ENCODE peak calls at places on chromosomes 7 and 10, in nine cellular contexts. H is body of pancreas, Q is ovary, X is brain microvascular endothelial cell, T is Panc1, G is kidney epithelial cell, W is sigmoid colon, L is GM06990, A is colonic mucosa. U is an unnamed sample.

GRCh38 chr10:80204193-80204714 is 1.1 kb downstream of the ANXA11 start:
- DNase-seq in H (peak; percentile 72), Q (no peak), X (no peak), T (no peak), G (no peak), W (no peak), L (no peak), A (peak; percentile 77), U (peak; percentile 66)

GRCh38 chr10:48398261-48398660 is 91.8 kb downstream of the MAPK8 start:
- DNase-seq in H (no peak), Q (no peak), X (no peak), T (no peak), G (no peak), W (no peak), L (no peak), A (no peak), U (no peak)

GRCh38 chr10:55734112-55734511 is 626.9 kb downstream of the ZWINT start:
- DNase-seq in H (no peak), Q (no peak), X (no peak), T (no peak), G (no peak), W (no peak), L (no peak), A (no peak), U (no peak)

GRCh38 chr7:73717991-73718405 is 1.5 kb downstream of the STX1A start:
- DNase-seq in H (no peak), Q (no peak), X (peak; percentile 94), T (peak; percentile 68), G (peak; percentile 80), W (no peak), L (no peak), A (no peak), U (no peak)

GRCh38 chr7:50491943-50492342 is 41.8 kb upstream of the FIGNL1 start:
- DNase-seq in H (no peak), Q (no peak), X (no peak), T (no peak), G (no peak), W (no peak), L (no peak), A (no peak), U (no peak)

GRCh38 chr10:7170626-7171322 is 240.1 kb downstream of the SFMBT2 start:
- DNase-seq in H (no peak), Q (no peak), X (no peak), T (no peak), G (no peak), W (no peak), L (no peak), A (no peak), U (no peak)

GRCh38 chr10:62433181-62433692 is 59.1 kb downstream of the ZNF365 start:
- DNase-seq in H (peak; percentile 13), Q (peak; percentile 30), X (peak; percentile 97), T (peak; percentile 69), G (peak; percentile 97), W (peak; percentile 84), L (no peak), A (no peak), U (peak; percentile 42)

GRCh38 chr7:27312820-27313219 is 70.2 kb downstream of the EVX1 start:
- DNase-seq in H (no peak), Q (no peak), X (no peak), T (no peak), G (no peak), W (no peak), L (no peak), A (no peak), U (no peak)

GRCh38 chr7:148914208-148914777 is 30.2 kb upstream of the EZH2 start:
- DNase-seq in H (no peak), Q (no peak), X (peak; percentile 69), T (peak; percentile 51), G (peak; percentile 81), W (no peak), L (peak; percentile 72), A (no peak), U (no peak)

GRCh38 chr10:4704034-4704545 is 121.9 kb upstream of the AKR1E2 start:
- DNase-seq in H (peak; percentile 12), Q (no peak), X (peak; percentile 94), T (peak; percentile 80), G (peak; percentile 86), W (no peak), L (no peak), A (no peak), U (no peak)

GRCh38 chr10:133013478-133013877 is 71.1 kb upstream of the CFAP46 start:
- DNase-seq in H (peak; percentile 82), Q (no peak), X (no peak), T (no peak), G (no peak), W (no peak), L (no peak), A (peak; percentile 68), U (peak; percentile 57)

GRCh38 chr10:4651404-4652037 is 174.5 kb upstream of the AKR1E2 start:
- DNase-seq in H (no peak), Q (no peak), X (no peak), T (no peak), G (no peak), W (no peak), L (no peak), A (no peak), U (no peak)

GRCh38 chr10:43795093-43795492 is 146.4 kb upstream of the ZNF32 start:
- DNase-seq in H (no peak), Q (no peak), X (no peak), T (no peak), G (no peak), W (no peak), L (no peak), A (no peak), U (no peak)

GRCh38 chr10:80580811-80581468 is 43.2 kb downstream of the SH2D4B start:
- DNase-seq in H (no peak), Q (no peak), X (no peak), T (no peak), G (no peak), W (no peak), L (no peak), A (peak; percentile 6), U (peak; percentile 27)

GRCh38 chr10:21022821-21023220 is 125.7 kb upstream of the NEBL start:
- DNase-seq in H (no peak), Q (no peak), X (no peak), T (no peak), G (no peak), W (no peak), L (no peak), A (no peak), U (no peak)

GRCh38 chr10:115049957-115050356 is 43.2 kb upstream of the ATRNL1 start:
- DNase-seq in H (no peak), Q (no peak), X (peak; percentile 31), T (no peak), G (peak; percentile 28), W (no peak), L (no peak), A (no peak), U (no peak)

GRCh38 chr10:29970576-29970975 is 88.8 kb downstream of the JCAD start:
- DNase-seq in H (no peak), Q (no peak), X (no peak), T (no peak), G (no peak), W (peak; percentile 72), L (no peak), A (no peak), U (no peak)
- H3K36me3 ChIP-seq in H (no peaks in the 10 kb centered on the region), Q (no peaks in the 10 kb centered on the region), X (no peaks in the 10 kb centered on the region), T (no peaks in the 10 kb centered on the region), G (no peaks in the 10 kb centered on the region), W (no peaks in the 10 kb centered on the region), L (no peaks in the 10 kb centered on the region), A (no peaks in the 10 kb centered on the region), U (no peaks in the 10 kb centered on the region)

GRCh38 chr10:91742189-91742588 is 56.0 kb upstream of the TNKS2 start:
- DNase-seq in H (no peak), Q (no peak), X (no peak), T (no peak), G (no peak), W (no peak), L (no peak), A (no peak), U (no peak)

GRCh38 chr10:91743460-91743859 is 54.8 kb upstream of the TNKS2 start:
- DNase-seq in H (no peak), Q (no peak), X (no peak), T (no peak), G (peak; percentile 7), W (no peak), L (no peak), A (no peak), U (no peak)

GRCh38 chr10:91740353-91740924 is 57.8 kb upstream of the TNKS2 start:
- DNase-seq in H (no peak), Q (no peak), X (no peak), T (no peak), G (no peak), W (no peak), L (no peak), A (no peak), U (no peak)

DNA sequence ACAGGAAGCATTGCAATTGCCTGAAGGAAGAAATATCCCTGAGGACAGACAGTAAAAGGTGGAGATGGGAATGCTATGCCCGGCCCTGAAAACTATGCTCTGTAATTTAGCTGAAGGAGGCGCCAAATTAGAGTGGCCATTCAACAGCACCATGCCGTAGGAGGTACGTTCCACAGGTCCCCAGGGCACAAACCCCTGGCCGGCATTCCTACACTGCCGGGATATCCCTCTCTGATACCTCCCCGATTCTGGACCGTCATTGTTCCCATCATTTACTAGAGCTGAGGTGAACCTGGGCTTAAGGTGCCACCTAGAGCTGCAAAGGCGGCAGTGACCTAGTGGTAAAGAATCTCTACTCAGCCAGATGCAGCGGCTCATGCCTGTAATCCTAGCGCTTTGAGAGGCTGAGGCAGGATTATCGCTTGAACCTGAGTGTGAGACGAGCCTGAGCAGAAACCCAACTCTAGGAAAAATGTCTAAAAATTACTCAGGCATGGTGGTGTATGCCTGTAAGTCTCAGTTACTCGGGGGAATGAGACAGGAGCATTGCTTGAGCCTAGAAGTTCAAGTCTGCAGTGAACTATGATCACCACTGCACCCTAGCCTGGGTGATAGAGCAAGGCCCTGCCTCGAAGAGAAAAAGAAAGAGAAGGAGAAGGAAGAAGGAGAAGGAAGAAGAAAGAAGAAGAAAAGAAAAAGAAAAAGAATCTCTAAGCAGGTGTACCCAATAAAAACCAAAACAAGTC is 53.0 kb upstream of the TNKS2 start:
- DNase-seq in H (peak; percentile 22), Q (no peak), X (no peak), T (peak; percentile 30), G (peak; percentile 9), W (no peak), L (no peak), A (no peak), U (no peak)
- TF ChIP-seq CTCF in H (peak; percentile 39), Q (no peak), X (peak; percentile 58), T (peak; percentile 89), G (peak; percentile 67), W (no peak), L (no peak), A (no peak), U (no peak)

DNA sequence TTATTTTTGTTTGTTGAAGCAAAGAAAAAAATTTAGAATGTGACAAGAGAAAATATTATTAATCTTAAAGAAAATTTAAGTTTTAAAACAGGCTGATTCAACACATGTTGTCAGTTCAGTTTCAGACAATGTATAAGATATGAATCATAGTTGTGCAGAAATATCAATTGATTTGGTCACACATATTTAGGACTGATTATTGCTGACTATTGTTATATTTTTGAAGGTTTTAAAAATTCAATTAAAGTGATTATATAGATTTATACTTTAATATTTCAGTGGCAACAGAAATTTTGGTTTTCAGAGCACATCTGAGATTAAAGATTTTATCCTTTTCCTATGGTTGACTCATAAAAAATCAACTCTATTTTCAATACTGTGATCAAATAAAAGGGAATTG is 132.5 kb downstream of the PON1 start:
- DNase-seq in H (no peak), Q (no peak), X (no peak), T (no peak), G (no peak), W (no peak), L (no peak), A (no peak), U (no peak)
- H3K36me3 ChIP-seq in H (no peaks in the 10 kb centered on the region), Q (no peaks in the 10 kb centered on the region), X (no peaks in the 10 kb centered on the region), T (no peaks in the 10 kb centered on the region), G (no peaks in the 10 kb centered on the region), W (no peaks in the 10 kb centered on the region), L (no peaks in the 10 kb centered on the region), A (no peaks in the 10 kb centered on the region), U (no peaks in the 10 kb centered on the region)

GRCh38 chr7:99386584-99387238 is 12.2 kb downstream of the ARPC1B start:
- DNase-seq in H (no peak), Q (no peak), X (no peak), T (no peak), G (no peak), W (no peak), L (no peak), A (no peak), U (no peak)
- TF ChIP-seq CTCF in H (no peak), Q (no peak), X (peak; percentile 54), T (no peak), G (peak; percentile 31), W (no peak), L (peak; percentile 48), A (no peak), U (no peak)

U was measured in lung.